ENCODE peak calls at places on chromosomes 4 and X, in five cellular contexts. X, F, C, I and E are unnamed samples.
A peak's percentile ranks its signal among the peaks of the same experiment; 100 is the strongest.

GRCh38 chr4:143404555-143404954 is 67.9 kb downstream of the GAB1 start:
- DNase-seq in X (no peak), F (no peak), C (no peak), I (no peak), E (no peak)

GRCh38 chrX:50594788-50595187 is 124.2 kb upstream of the DGKK start:
- DNase-seq in X (no peak), F (no peak), C (no peak), I (no peak), E (no peak)

GRCh38 chrX:50000937-50001542 is 78.6 kb downstream of the CLCN5 start:
- DNase-seq in X (no peak), F (no peak), C (no peak), I (no peak), E (no peak)

GRCh38 chrX:9532349-9532748 is 67.5 kb downstream of the TBL1X start:
- DNase-seq in X (peak; percentile 23), F (no peak), C (no peak), I (no peak), E (no peak)

GRCh38 chr4:112374850-112375249 is 77.7 kb downstream of the ALPK1 start:
- DNase-seq in X (no peak), F (no peak), C (no peak), I (no peak), E (no peak)

GRCh38 chrX:153766098-153766817 is 2.2 kb downstream of the PLXNB3 start:
- DNase-seq in X (peak; percentile 71), F (no peak), C (no peak), I (no peak), E (no peak)

GRCh38 chr4:106569151-106570029 is 200.8 kb upstream of the GIMD1 start:
- DNase-seq in X (peak; percentile 21), F (no peak), C (no peak), I (no peak), E (no peak)

GRCh38 chr4:58163172-58163571 is 1053.0 kb upstream of the IGFBP7 start:
- DNase-seq in X (no peak), F (no peak), C (no peak), I (no peak), E (no peak)

GRCh38 chr4:154982187-154983047 is 201.3 kb downstream of the RBM46 start:
- DNase-seq in X (peak; percentile 48), F (peak; percentile 17), C (peak; percentile 58), I (peak; percentile 39), E (peak; percentile 55)

GRCh38 chr4:36243355-36244256 is 708 bp downstream of the ARAP2 start:
- DNase-seq in X (peak; percentile 1), F (peak; percentile 27), C (peak; percentile 64), I (peak; percentile 60), E (no peak)

GRCh38 chrX:150643271-150643670 is 49.9 kb upstream of the MTMR1 start:
- DNase-seq in X (peak; percentile 33), F (no peak), C (no peak), I (no peak), E (no peak)

GRCh38 chr4:68613752-68614151 is 37.6 kb upstream of the UGT2B17 start:
- DNase-seq in X (no peak), F (no peak), C (no peak), I (no peak), E (no peak)

GRCh38 chr4:8322794-8323704 is 53.5 kb downstream of the HTRA3 start:
- DNase-seq in X (no peak), F (no peak), C (no peak), I (peak; percentile 4), E (no peak)

GRCh38 chr4:154928640-154929257 is 147.7 kb downstream of the RBM46 start:
- DNase-seq in X (peak; percentile 55), F (no peak), C (no peak), I (no peak), E (peak; percentile 42)

GRCh38 chrX:75038925-75039324 is 113.7 kb upstream of the NEXMIF start:
- DNase-seq in X (peak; percentile 32), F (no peak), C (no peak), I (no peak), E (peak; percentile 4)

GRCh38 chr4:151567056-151567455 is 158.1 kb downstream of the FHIP1A start:
- DNase-seq in X (no peak), F (no peak), C (no peak), I (no peak), E (no peak)

GRCh38 chrX:11100281-11101035 is 10.7 kb upstream of the HCCS start:
- DNase-seq in X (peak; percentile 80), F (peak; percentile 36), C (no peak), I (no peak), E (peak; percentile 58)

DNA sequence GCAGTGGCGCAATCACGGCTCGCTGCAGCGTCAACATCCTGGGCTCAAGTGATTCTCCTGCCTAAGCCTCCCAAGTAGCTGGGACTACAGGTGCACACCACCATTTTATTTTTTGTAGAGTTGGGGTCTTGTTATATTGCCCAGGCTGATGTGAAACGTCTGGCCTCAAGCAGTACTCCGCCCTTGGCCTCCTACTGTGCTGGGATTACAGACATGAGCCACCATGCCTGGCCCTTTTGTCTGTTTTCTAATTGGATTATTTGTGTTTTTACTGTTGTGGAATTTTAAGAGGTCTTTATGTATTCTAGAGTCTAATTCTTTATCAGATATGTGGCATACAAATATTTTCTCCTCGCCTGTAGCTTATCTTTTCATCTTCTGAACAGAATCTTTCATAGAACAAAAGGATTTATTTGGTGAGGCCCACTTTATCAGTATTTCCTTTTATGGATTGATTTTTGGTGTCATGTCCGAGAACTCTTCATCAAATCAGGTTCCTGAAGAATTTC is 18.9 kb downstream of the PLS3 start:
- DNase-seq in X (no peak), F (no peak), C (no peak), I (no peak), E (no peak)
- H3K4me3 ChIP-seq in X (no peak overlapping the region), F (no peak overlapping the region), C (no peak overlapping the region), I (no peak overlapping the region), E (no peak overlapping the region)

DNA sequence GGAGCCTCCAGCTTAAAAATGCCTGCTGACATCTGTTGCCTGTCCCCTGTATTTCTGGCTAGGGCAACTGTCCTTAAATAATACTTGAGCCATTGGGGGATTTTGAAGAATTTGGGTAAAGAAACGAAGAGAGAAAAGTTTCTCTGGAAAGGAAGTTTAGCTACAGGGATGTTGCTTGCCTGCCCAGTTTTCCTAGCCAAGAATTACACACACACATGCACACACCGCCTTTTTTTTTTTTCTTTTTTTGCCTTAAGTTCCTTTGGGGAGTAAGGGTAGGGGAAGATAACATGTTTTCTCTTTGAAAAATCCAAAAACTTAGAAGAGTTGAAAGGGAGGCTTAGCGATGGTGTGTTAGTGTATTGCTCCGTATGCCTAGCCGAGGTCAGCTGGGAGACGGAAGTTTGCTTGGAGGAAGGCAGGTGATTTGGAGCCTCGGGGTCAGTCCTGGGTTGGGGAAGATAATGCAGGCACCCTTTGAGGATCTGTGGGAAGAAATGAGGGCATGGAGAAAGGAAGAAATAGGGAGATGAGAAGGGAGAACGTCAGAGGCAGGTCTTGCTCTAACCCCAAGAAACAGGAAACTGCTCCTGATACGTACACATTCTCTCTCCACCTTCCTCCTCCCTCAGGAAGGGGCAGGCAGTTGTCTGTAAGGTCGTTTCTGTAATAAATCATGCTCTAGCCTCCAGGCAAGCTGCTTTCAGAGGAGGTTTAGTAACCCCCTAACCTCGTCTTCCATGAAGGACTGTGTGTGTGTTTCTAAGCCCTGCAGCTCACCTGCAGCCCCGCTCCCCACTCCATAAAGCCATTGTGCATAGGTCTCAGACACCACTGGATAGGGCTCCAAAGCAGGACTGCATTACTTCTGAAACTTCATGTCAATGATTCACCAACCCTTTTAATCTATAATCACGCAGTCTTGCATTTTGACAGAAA is 10.5 kb downstream of the KLF3 start:
- DNase-seq in X (no peak), F (no peak), C (no peak), I (no peak), E (peak; percentile 45)
- H3K4me1 ChIP-seq in X (peaks cover 43% of the 10 kb centered on the region), F (peaks cover 51% of the 10 kb centered on the region), C (peaks cover 52% of the 10 kb centered on the region), I (peaks cover 59% of the 10 kb centered on the region), E (peaks cover 43% of the 10 kb centered on the region)

GRCh38 chr4:84495448-84496221 is 3.5 kb downstream of the NKX6-1 start:
- DNase-seq in X (no peak), F (no peak), C (no peak), I (no peak), E (no peak)
- H3K27me3 ChIP-seq in X (peaks cover 79% of the 10 kb centered on the region), F (peaks cover 81% of the 10 kb centered on the region), C (no peaks in the 10 kb centered on the region), I (peaks cover 100% of the 10 kb centered on the region), E (no peaks in the 10 kb centered on the region)

DNA sequence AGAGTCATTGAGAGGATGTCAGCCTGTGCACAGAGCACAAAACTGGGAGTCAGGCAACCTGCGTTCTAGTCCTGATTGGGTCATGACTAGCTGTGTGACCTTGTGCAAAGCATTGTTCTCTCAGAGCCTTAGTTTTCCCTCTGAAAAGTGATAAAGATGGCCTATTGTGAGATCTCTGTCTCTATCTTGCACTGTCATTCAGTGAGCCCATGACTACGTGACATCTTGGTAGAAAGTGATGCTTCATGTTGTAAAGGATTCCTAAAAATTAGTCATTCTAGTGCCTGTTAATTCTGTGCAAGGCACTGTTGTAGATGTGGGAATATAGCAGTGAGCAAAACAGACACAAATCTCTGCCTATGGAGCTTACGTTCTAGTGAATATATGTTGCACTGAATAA is 2.5 kb downstream of the PGRMC1 start:
- DNase-seq in X (peak; percentile 39), F (no peak), C (no peak), I (no peak), E (no peak)
- H3K4me3 ChIP-seq in X (peak overlapping the region; percentile 33), F (no peak overlapping the region), C (no peak overlapping the region), I (no peak overlapping the region), E (no peak overlapping the region)

GRCh38 chr4:33429971-33430370 is 2709.8 kb downstream of the PCDH7 start:
- DNase-seq in X (no peak), F (no peak), C (no peak), I (no peak), E (no peak)
- H3K4me1 ChIP-seq in X (no peaks in the 10 kb centered on the region), F (no peaks in the 10 kb centered on the region), C (no peaks in the 10 kb centered on the region), I (no peaks in the 10 kb centered on the region), E (no peaks in the 10 kb centered on the region)

DNA sequence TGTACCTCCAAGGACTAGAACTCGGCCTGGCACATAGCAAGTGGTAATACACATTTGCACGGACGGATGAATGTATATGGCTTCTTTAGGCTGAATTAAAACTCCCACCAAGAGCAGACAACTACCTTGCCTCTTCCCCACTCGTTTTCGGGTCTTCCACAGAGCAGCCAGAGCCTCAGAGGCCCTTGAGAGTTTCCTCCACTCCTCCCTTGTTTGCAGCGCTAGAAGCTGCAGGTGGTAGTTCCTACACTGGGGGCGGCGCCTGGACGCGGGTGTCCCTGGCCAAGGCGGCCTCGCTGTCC is 10.2 kb upstream of the INTU start:
- DNase-seq in X (no peak), F (no peak), C (no peak), I (no peak), E (no peak)
- H3K27me3 ChIP-seq in X (peaks cover 7% of the 10 kb centered on the region), F (no peaks in the 10 kb centered on the region), C (no peaks in the 10 kb centered on the region), I (peaks cover 57% of the 10 kb centered on the region), E (no peaks in the 10 kb centered on the region)

GRCh38 chr4:88247148-88247547 is 37.2 kb downstream of the PPM1K start:
- DNase-seq in X (no peak), F (no peak), C (no peak), I (no peak), E (no peak)

GRCh38 chr4:88244056-88244455 is 40.3 kb downstream of the PPM1K start:
- DNase-seq in X (no peak), F (no peak), C (no peak), I (no peak), E (no peak)

GRCh38 chr4:88246600-88246999 is 37.8 kb downstream of the PPM1K start:
- DNase-seq in X (no peak), F (no peak), C (no peak), I (no peak), E (no peak)

GRCh38 chr4:88242144-88242543 is 42.2 kb downstream of the PPM1K start:
- DNase-seq in X (no peak), F (no peak), C (no peak), I (no peak), E (no peak)

GRCh38 chr4:88244821-88245579 is 39.4 kb downstream of the PPM1K start:
- DNase-seq in X (no peak), F (no peak), C (no peak), I (no peak), E (no peak)
- H3K4me3 ChIP-seq in X (no peak overlapping the region), F (no peak overlapping the region), C (no peak overlapping the region), I (no peak overlapping the region), E (no peak overlapping the region)

GRCh38 chr4:40479378-40479777 is 144.2 kb downstream of the CHRNA9 start:
- DNase-seq in X (no peak), F (no peak), C (no peak), I (no peak), E (no peak)
- H3K4me1 ChIP-seq in X (no peaks in the 10 kb centered on the region), F (no peaks in the 10 kb centered on the region), C (no peaks in the 10 kb centered on the region), I (no peaks in the 10 kb centered on the region), E (peaks cover 38% of the 10 kb centered on the region)